ENCODE peak calls at places on chromosomes 16 and 17, in four cellular contexts. One of them, this sample, is unnamed.

GRCh38 chr17:6374271-6374691 is 60.6 kb downstream of the AIPL1 start:
- DNase-seq in stimulated activated CD4-positive, alpha-beta T cell treated with anti-CD3 and anti-CD28 coated beads, TNF-alpha, amount 100 ng/mL, for 4 hours: no peak
- DNase-seq in activated naive CD4-positive, alpha-beta T cell: no peak
- DNase-seq in SHP77: no peak
- DNase-seq in this sample: no peak

GRCh38 chr16:71572497-71573116 is 4.3 kb downstream of the TAT start:
- DNase-seq in SHP77: peak
- DNase-seq in activated naive CD4-positive, alpha-beta T cell: no peak
- DNase-seq in stimulated activated CD4-positive, alpha-beta T cell treated with anti-CD3 and anti-CD28 coated beads, TNF-alpha, amount 100 ng/mL, for 4 hours: no peak
- DNase-seq in this sample: no peak

GRCh38 chr16:4918790-4919210 is 18.1 kb downstream of the PPL start:
- DNase-seq in activated naive CD4-positive, alpha-beta T cell: no peak
- DNase-seq in SHP77: no peak
- DNase-seq in stimulated activated CD4-positive, alpha-beta T cell treated with anti-CD3 and anti-CD28 coated beads, TNF-alpha, amount 100 ng/mL, for 4 hours: no peak
- DNase-seq in this sample: no peak

GRCh38 chr16:65908568-65908967 is 457.9 kb upstream of the CDH5 start:
- DNase-seq in stimulated activated CD4-positive, alpha-beta T cell treated with anti-CD3 and anti-CD28 coated beads, TNF-alpha, amount 100 ng/mL, for 4 hours: no peak
- DNase-seq in activated naive CD4-positive, alpha-beta T cell: no peak
- DNase-seq in SHP77: no peak
- DNase-seq in this sample: no peak

GRCh38 chr16:54140057-54140787 is 146.4 kb downstream of the IRX3 start:
- DNase-seq in stimulated activated CD4-positive, alpha-beta T cell treated with anti-CD3 and anti-CD28 coated beads, TNF-alpha, amount 100 ng/mL, for 4 hours: no peak
- DNase-seq in SHP77: no peak
- DNase-seq in activated naive CD4-positive, alpha-beta T cell: no peak
- DNase-seq in this sample: no peak

GRCh38 chr17:69335018-69335417 is 8.1 kb upstream of the ABCA5 start:
- DNase-seq in activated naive CD4-positive, alpha-beta T cell: no peak
- DNase-seq in stimulated activated CD4-positive, alpha-beta T cell treated with anti-CD3 and anti-CD28 coated beads, TNF-alpha, amount 100 ng/mL, for 4 hours: no peak
- DNase-seq in SHP77: no peak
- DNase-seq in this sample: no peak

GRCh38 chr16:70725912-70726828 is 40.3 kb upstream of the MTSS2 start:
- DNase-seq in SHP77: no peak
- DNase-seq in activated naive CD4-positive, alpha-beta T cell: no peak
- DNase-seq in stimulated activated CD4-positive, alpha-beta T cell treated with anti-CD3 and anti-CD28 coated beads, TNF-alpha, amount 100 ng/mL, for 4 hours: no peak
- DNase-seq in this sample: peak

GRCh38 chr17:15143524-15143923 is 121.6 kb downstream of the PMP22 start:
- DNase-seq in activated naive CD4-positive, alpha-beta T cell: no peak
- DNase-seq in stimulated activated CD4-positive, alpha-beta T cell treated with anti-CD3 and anti-CD28 coated beads, TNF-alpha, amount 100 ng/mL, for 4 hours: no peak
- DNase-seq in SHP77: no peak
- DNase-seq in this sample: no peak

GRCh38 chr16:9077001-9077809 is 14.2 kb upstream of the HAPSTR1 start:
- DNase-seq in SHP77: no peak
- DNase-seq in stimulated activated CD4-positive, alpha-beta T cell treated with anti-CD3 and anti-CD28 coated beads, TNF-alpha, amount 100 ng/mL, for 4 hours: no peak
- DNase-seq in activated naive CD4-positive, alpha-beta T cell: no peak
- DNase-seq in this sample: no peak

GRCh38 chr17:11598274-11599221 is at the start of gene DNAH9:
- DNase-seq in stimulated activated CD4-positive, alpha-beta T cell treated with anti-CD3 and anti-CD28 coated beads, TNF-alpha, amount 100 ng/mL, for 4 hours: no peak
- DNase-seq in SHP77: peak
- DNase-seq in activated naive CD4-positive, alpha-beta T cell: no peak
- DNase-seq in this sample: peak

GRCh38 chr17:17125136-17126084 is 80.7 kb downstream of the PLD6 start:
- DNase-seq in SHP77: no peak
- DNase-seq in activated naive CD4-positive, alpha-beta T cell: no peak
- DNase-seq in stimulated activated CD4-positive, alpha-beta T cell treated with anti-CD3 and anti-CD28 coated beads, TNF-alpha, amount 100 ng/mL, for 4 hours: no peak
- DNase-seq in this sample: no peak